ENCODE peak calls at places on chromosomes 4 and X, in four cellular contexts. D, F, S and X are unnamed samples. For H3K4me1, the result is how much of the 10 kb centered on the place peaks cover.

GRCh38 chr4:82810171-82810570 is 11.6 kb upstream of the SCD5 start:
- DNase-seq in D (no peak), F (no peak), S (no peak), X (no peak)

GRCh38 chr4:176883108-176883550 is 90.4 kb upstream of the VEGFC start:
- DNase-seq in D (no peak), F (no peak), S (no peak), X (no peak)

GRCh38 chrX:150205011-150205410 is 158.1 kb upstream of the MAMLD1 start:
- DNase-seq in D (no peak), F (no peak), S (no peak), X (no peak)

GRCh38 chr4:48360285-48360965 is 19.1 kb downstream of the SLAIN2 start:
- DNase-seq in D (no peak), F (no peak), S (no peak), X (no peak)

GRCh38 chr4:2820216-2820982 is 23.2 kb upstream of the ADD1 start:
- DNase-seq in D (no peak), F (no peak), S (no peak), X (peak)

GRCh38 chrX:132676561-132677186 is 187.8 kb upstream of the MBNL3 start:
- DNase-seq in D (no peak), F (no peak), S (no peak), X (no peak)

GRCh38 chr4:120228086-120228485 is 161.4 kb upstream of the MAD2L1 start:
- DNase-seq in D (no peak), F (no peak), S (no peak), X (no peak)

GRCh38 chr4:6343950-6344408 is 74.3 kb downstream of the WFS1 start:
- DNase-seq in D (no peak), F (no peak), S (no peak), X (no peak)

GRCh38 chrX:12447448-12448154 is 309.3 kb downstream of the FRMPD4 start:
- DNase-seq in D (no peak), F (no peak), S (no peak), X (no peak)

GRCh38 chrX:69618803-69619202 is 2.9 kb downstream of the EDA start:
- DNase-seq in D (peak), F (no peak), S (no peak), X (no peak)

GRCh38 chrX:109714340-109714958 is 18.6 kb downstream of the ACSL4 start:
- DNase-seq in D (no peak), F (no peak), S (no peak), X (no peak)

GRCh38 chrX:39900788-39901170 is 197.0 kb downstream of the BCOR start:
- DNase-seq in D (no peak), F (no peak), S (no peak), X (no peak)

GRCh38 chr4:82753725-82754410 is 44.7 kb downstream of the SCD5 start:
- DNase-seq in D (peak), F (no peak), S (no peak), X (no peak)

GRCh38 chr4:158817562-158818370 is 48.9 kb downstream of the FNIP2 start:
- DNase-seq in D (no peak), F (no peak), S (no peak), X (no peak)

GRCh38 chr4:52912608-52913007 is 50.5 kb downstream of the RASL11B start:
- DNase-seq in D (no peak), F (no peak), S (no peak), X (no peak)

GRCh38 chrX:118178450-118178849 is 61.8 kb upstream of the KLHL13 start:
- DNase-seq in D (no peak), F (no peak), S (no peak), X (no peak)

GRCh38 chr4:127249066-127249766 is 383.5 kb upstream of the INTU start:
- DNase-seq in D (no peak), F (no peak), S (no peak), X (no peak)

GRCh38 chr4:48998440-48998839 is 12.4 kb downstream of the CWH43 start:
- DNase-seq in D (no peak), F (no peak), S (no peak), X (no peak)

GRCh38 chr4:10097906-10098769 is 18.5 kb downstream of the WDR1 start:
- DNase-seq in D (no peak), F (no peak), S (no peak), X (no peak)

GRCh38 chr4:10095296-10095991 is 21.2 kb downstream of the WDR1 start:
- DNase-seq in D (no peak), F (no peak), S (no peak), X (no peak)

GRCh38 chr4:10098770-10099139 is 17.8 kb downstream of the WDR1 start:
- DNase-seq in D (no peak), F (no peak), S (no peak), X (no peak)

GRCh38 chr4:10096201-10096975 is 20.2 kb downstream of the WDR1 start:
- DNase-seq in D (peak), F (peak), S (peak), X (no peak)

GRCh38 chr4:10096976-10097330 is 19.6 kb downstream of the WDR1 start:
- DNase-seq in D (no peak), F (no peak), S (no peak), X (no peak)
- H3K4me1 ChIP-seq in D (half or more), F (under half), S (half or more), X (under half)

DNA sequence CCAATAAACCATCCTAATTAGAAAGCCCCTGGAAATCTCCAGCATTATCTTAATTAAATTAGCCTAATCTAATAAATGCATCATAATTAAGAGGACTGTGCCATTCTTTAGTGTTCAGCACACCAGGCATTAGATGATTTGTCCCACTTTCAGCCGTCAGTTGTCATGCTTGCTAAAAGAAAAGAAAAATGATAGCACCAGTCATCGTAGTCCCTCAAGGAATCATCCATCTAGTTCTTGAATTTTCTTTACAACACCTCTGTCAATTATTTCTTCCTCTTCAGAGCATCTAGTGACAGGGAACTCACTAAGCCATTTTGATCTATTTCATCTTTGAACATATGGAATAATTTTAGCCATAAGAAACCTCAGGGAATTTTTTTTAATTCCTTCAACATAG is 156.0 kb downstream of the PALLD start:
- DNase-seq in D (no peak), F (no peak), S (no peak), X (no peak)
- H3K4me1 ChIP-seq in D (under half), F (under half), S (under half), X (under half)

GRCh38 chr4:20262221-20262620 is 10.5 kb downstream of the SLIT2 start:
- DNase-seq in D (no peak), F (no peak), S (no peak), X (no peak)
- H3K4me1 ChIP-seq in D (under half), F (under half), S (under half), X (under half)

GRCh38 chr4:67721770-67722597 is 21.0 kb upstream of the UBA6 start:
- DNase-seq in D (no peak), F (no peak), S (no peak), X (no peak)

GRCh38 chr4:67723949-67724348 is 23.0 kb upstream of the UBA6 start:
- DNase-seq in D (no peak), F (no peak), S (no peak), X (no peak)

GRCh38 chr4:67727124-67727850 is 26.3 kb upstream of the UBA6 start:
- DNase-seq in D (no peak), F (no peak), S (no peak), X (no peak)

GRCh38 chr4:67725981-67726380 is 25.0 kb upstream of the UBA6 start:
- DNase-seq in D (no peak), F (no peak), S (no peak), X (no peak)

GRCh38 chr4:67725132-67725531 is 24.2 kb upstream of the UBA6 start:
- DNase-seq in D (no peak), F (no peak), S (no peak), X (no peak)
- H3K4me1 ChIP-seq in D (under half), F (under half), S (under half), X (under half)

GRCh38 chrX:116749943-116750342 is 287.2 kb upstream of the CT83 start:
- DNase-seq in D (no peak), F (no peak), S (no peak), X (no peak)
- H3K4me1 ChIP-seq in D (under half), F (under half), S (under half), X (under half)

GRCh38 chr4:5030927-5031326 is 11.7 kb upstream of the CYTL1 start:
- DNase-seq in D (no peak), F (no peak), S (no peak), X (no peak)

GRCh38 chr4:5033266-5033945 is 14.1 kb upstream of the CYTL1 start:
- DNase-seq in D (peak), F (no peak), S (no peak), X (no peak)

GRCh38 chr4:5032825-5033224 is 13.6 kb upstream of the CYTL1 start:
- DNase-seq in D (no peak), F (no peak), S (no peak), X (no peak)

GRCh38 chr4:5036239-5036638 is 15.0 kb upstream of the STK32B start:
- DNase-seq in D (no peak), F (no peak), S (no peak), X (no peak)

GRCh38 chr4:5034206-5034605 is 14.9 kb upstream of the CYTL1 start:
- DNase-seq in D (no peak), F (no peak), S (no peak), X (no peak)
- H3K4me1 ChIP-seq in D (half or more), F (under half), S (under half), X (under half)

GRCh38 chr4:84401669-84402068 is 97.4 kb downstream of the NKX6-1 start:
- DNase-seq in D (no peak), F (no peak), S (no peak), X (peak)
- H3K4me1 ChIP-seq in D (under half), F (under half), S (under half), X (under half)

DNA sequence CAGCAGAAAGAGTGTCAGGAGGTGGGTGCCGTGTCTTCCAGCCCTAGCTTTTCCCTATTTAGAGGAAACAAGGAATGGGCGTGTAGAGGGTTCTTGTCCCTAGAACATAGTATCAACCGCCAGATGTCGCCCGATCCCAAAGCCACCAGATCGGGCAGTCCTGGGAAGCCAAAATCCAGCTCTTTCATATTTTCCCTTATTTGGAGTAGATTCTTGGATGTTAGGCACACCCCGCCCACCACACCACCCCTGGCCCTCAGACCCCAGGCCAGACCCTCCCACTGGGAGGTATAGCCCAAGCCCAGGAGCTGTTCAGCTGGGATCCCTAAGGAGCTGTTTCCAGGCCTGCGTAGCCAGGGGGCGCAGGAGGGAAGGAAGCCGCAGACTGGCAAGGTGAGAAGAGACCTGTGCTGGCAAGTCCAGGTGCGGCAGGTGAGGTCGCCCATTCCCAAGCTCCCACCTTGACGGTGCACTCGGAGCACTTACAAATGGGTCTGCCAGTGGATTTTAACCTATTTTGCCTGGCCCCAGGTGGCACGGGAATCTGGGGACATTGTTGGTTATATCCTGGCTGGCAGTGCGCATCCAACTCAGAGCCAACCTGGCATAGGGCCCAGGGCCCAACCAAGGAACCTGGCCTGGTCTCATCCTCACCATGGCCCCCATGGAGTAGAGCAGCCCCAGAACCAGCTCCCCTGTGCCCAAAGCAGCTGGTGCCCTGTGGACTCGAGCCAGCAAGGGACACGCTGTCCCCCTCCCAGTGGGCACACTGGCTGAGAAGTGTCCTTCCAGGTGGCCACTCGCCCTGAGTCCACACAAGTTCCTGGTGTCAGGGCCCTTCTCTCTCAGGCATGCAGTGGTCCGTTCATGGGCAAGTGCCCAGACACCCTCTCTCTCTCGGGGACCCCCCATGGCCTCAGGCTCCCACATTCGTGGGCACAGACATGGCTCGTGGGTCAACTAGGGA is 811 bp downstream of the FLNA start:
- DNase-seq in D (peak), F (peak), S (no peak), X (peak)
- H3K4me1 ChIP-seq in D (under half), F (under half), S (under half), X (under half)

DNA sequence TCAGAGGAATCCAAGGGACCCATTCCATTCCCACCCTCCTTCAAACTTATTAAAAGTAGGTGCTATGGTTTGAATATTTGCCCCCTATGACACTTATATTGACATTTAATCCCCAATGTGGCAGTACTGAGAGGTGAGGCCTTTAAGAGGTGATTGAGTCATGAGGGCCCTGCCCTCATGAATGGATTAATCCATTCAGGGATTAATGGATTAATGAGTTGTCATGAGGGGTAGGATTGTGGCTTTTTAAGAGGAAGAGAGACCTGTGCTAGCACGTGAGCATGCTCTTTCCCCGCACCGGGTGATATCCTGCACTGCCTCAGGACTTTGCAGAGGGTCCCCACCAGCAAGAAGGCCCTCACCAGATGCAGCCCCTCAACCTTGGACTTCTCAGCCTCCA is 50.1 kb downstream of the IRF2 start:
- DNase-seq in D (no peak), F (no peak), S (no peak), X (no peak)
- H3K4me1 ChIP-seq in D (half or more), F (under half), S (under half), X (under half)